ENCODE peak calls at places on chromosomes 3 and 15, in six cellular contexts. V is thoracic aorta, D is fibroblast of lung, F is mesenchymal stem cell, P is stomach, C is body of pancreas. X is an unnamed sample.

GRCh38 chr15:52667597-52667996 is 11.6 kb downstream of the ATOSA start:
- DNase-seq in P (no peak), F (no peak), V (no peak), D (no peak), C (no peak), X (no peak)

GRCh38 chr15:61839541-61839940 is 220.7 kb downstream of the VPS13C start:
- DNase-seq in P (no peak), F (peak; percentile 4), D (peak; percentile 31), V (no peak), C (no peak), X (no peak)

GRCh38 chr3:41207355-41207754 is 8.1 kb downstream of the CTNNB1 start:
- DNase-seq in F (no peak), P (no peak), D (no peak), V (no peak), C (no peak), X (no peak)

GRCh38 chr15:60760646-60761504 is 281.9 kb upstream of the ICE2 start:
- DNase-seq in C (no peak), F (peak; percentile 78), V (no peak), D (peak; percentile 19), P (no peak), X (no peak)

GRCh38 chr15:92677998-92678397 is 22.4 kb upstream of the FAM174B start:
- DNase-seq in C (no peak), D (peak; percentile 55), P (no peak), V (no peak), F (peak; percentile 68), X (no peak)

GRCh38 chr15:73403171-73403570 is 34.4 kb upstream of the HCN4 start:
- DNase-seq in V (no peak), F (peak; percentile 24), P (no peak), D (no peak), C (no peak), X (no peak)

GRCh38 chr15:64460737-64461576 is 579 bp downstream of the ZNF609 start:
- DNase-seq in P (no peak), C (peak; percentile 27), D (peak; percentile 85), F (peak; percentile 87), V (no peak), X (no peak)

GRCh38 chr15:69308949-69309348 is 10.2 kb downstream of the PAQR5 start:
- DNase-seq in D (no peak), V (no peak), C (no peak), F (no peak), P (no peak), X (no peak)

GRCh38 chr3:48960841-48961413 is 29.1 kb upstream of the P4HTM start:
- DNase-seq in P (no peak), D (peak; percentile 12), F (peak; percentile 50), V (no peak), C (no peak), X (no peak)

GRCh38 chr15:31358957-31359721 is 32.5 kb downstream of the KLF13 start:
- DNase-seq in P (no peak), D (no peak), C (no peak), F (no peak), V (no peak), X (no peak)

GRCh38 chr3:190252080-190252479 is 70.2 kb downstream of the CLDN1 start:
- DNase-seq in C (no peak), V (no peak), D (peak; percentile 92), F (peak; percentile 87), P (no peak), X (no peak)

GRCh38 chr3:14847613-14848541 is 29.1 kb downstream of the FGD5 start:
- DNase-seq in V (no peak), D (no peak), P (peak; percentile 59), C (no peak), F (no peak), X (no peak)

DNA sequence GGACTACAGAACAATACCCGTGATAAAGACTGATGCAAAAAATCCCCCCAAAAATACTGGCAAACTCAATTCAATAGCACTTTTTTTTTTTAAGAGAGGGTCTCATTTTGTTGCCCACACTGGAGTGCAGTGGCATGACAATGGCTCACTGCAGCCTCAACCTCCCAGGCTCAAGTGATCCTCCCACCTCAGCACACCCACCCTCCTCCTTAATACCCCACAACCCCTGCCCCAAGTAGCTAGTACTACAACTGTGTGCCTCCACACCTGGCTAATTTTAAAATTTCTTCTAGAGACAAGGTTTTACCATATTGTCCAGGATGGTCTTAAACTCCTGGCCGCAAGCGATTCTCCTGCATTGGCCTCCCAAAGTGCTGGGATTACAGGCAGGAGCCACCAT is 11.4 kb downstream of the TOP2B start:
- DNase-seq in P (no peak), F (no peak), V (no peak), D (no peak), C (no peak), X (no peak)
- H3K4me1 ChIP-seq in P (no peaks in the 10 kb centered on the region), F (peaks cover 2% of the 10 kb centered on the region), V (peaks cover 18% of the 10 kb centered on the region), D (no peaks in the 10 kb centered on the region), C (peaks cover 37% of the 10 kb centered on the region), X (no peaks in the 10 kb centered on the region)

GRCh38 chr15:99412082-99412481 is 153.7 kb upstream of the MEF2A start:
- DNase-seq in P (no peak), C (no peak), F (no peak), V (no peak), D (no peak), X (no peak)
- H3K4me1 ChIP-seq in P (peaks cover 16% of the 10 kb centered on the region), C (peaks cover 8% of the 10 kb centered on the region), F (peaks cover 11% of the 10 kb centered on the region), V (peaks cover 15% of the 10 kb centered on the region), D (peaks cover 9% of the 10 kb centered on the region), X (peaks cover 21% of the 10 kb centered on the region)

GRCh38 chr3:186207515-186207914 is 98.6 kb upstream of the ETV5 start:
- DNase-seq in V (no peak), P (no peak), D (no peak), F (no peak), C (no peak), X (no peak)
- H3K4me1 ChIP-seq in V (peaks cover 6% of the 10 kb centered on the region), P (peaks cover 15% of the 10 kb centered on the region), D (peaks cover 13% of the 10 kb centered on the region), F (peaks cover 15% of the 10 kb centered on the region), C (peaks cover 24% of the 10 kb centered on the region), X (peaks cover 21% of the 10 kb centered on the region)

GRCh38 chr3:50354850-50355249 is 4.2 kb downstream of the CYB561D2 start:
- DNase-seq in F (no peak), V (no peak), D (no peak), P (no peak), C (no peak), X (no peak)
- H3K4me1 ChIP-seq in F (peaks cover 61% of the 10 kb centered on the region), V (peaks cover 39% of the 10 kb centered on the region), D (peaks cover 17% of the 10 kb centered on the region), P (peaks cover 55% of the 10 kb centered on the region), C (peaks cover 52% of the 10 kb centered on the region), X (peaks cover 51% of the 10 kb centered on the region)

DNA sequence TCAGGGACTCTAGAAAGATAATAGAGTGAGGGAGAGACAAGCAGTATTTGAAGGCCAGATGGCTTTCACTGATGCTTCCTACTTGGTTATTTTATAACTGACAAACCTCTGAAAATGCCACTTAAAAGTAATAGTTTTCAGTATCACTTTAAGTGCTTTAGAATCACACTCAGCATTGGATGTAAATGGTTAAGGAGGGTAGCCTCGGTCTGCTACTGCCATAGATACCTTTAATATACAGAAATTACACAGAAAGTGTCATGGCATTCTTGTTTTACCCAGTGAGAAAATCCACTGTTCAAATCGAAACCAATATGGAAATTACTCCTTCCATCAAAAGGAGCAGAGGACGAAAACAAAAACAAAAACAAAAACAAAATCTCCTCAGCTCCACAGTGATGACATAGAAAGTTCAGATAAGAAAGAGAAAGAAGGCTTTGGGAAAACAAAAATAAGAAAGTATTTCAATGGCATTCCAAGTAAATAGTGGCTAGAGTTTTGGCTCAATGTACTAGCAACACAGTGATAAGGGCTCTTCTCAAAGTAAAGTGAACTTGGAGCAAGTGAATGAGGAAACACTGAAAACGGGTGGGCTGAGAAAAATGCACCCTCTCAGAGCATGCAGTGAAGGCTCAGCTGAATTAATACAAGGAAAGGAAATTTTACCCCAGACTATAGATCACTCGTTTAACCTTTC is 43.2 kb upstream of the CD47 start:
- DNase-seq in F (no peak), P (no peak), D (no peak), V (no peak), C (no peak), X (no peak)
- H3K4me1 ChIP-seq in F (peaks cover 6% of the 10 kb centered on the region), P (peaks cover 10% of the 10 kb centered on the region), D (peaks cover 7% of the 10 kb centered on the region), V (peaks cover 16% of the 10 kb centered on the region), C (peaks cover 9% of the 10 kb centered on the region), X (peaks cover 44% of the 10 kb centered on the region)